ENCODE peak calls at places on chromosomes 6 and 20, in eight cellular contexts. One of them, this sample, is unnamed.

GRCh38 chr6:72616406-72617015 is 5.4 kb upstream of the KCNQ5 start:
- DNase-seq in hepatocyte: peak
- DNase-seq in left ventricle myocardium inferior: no peak
- DNase-seq in WTC11: no peak
- DNase-seq in AG04450: no peak
- DNase-seq in AG10803: peak
- DNase-seq in glutamatergic neuron: no peak
- DNase-seq in left lung: no peak
- DNase-seq in this sample: no peak

GRCh38 chr20:19712737-19713260 is 45.3 kb upstream of the RIN2 start:
- DNase-seq in hepatocyte: no peak
- DNase-seq in left ventricle myocardium inferior: no peak
- DNase-seq in WTC11: no peak
- DNase-seq in AG04450: no peak
- DNase-seq in AG10803: no peak
- DNase-seq in glutamatergic neuron: no peak
- DNase-seq in left lung: no peak
- DNase-seq in this sample: no peak

GRCh38 chr20:16020971-16021370 is 552.3 kb downstream of the KIF16B start:
- DNase-seq in hepatocyte: no peak
- DNase-seq in left ventricle myocardium inferior: no peak
- DNase-seq in WTC11: no peak
- DNase-seq in AG04450: no peak
- DNase-seq in AG10803: peak
- DNase-seq in glutamatergic neuron: no peak
- DNase-seq in left lung: no peak
- DNase-seq in this sample: no peak

GRCh38 chr6:138161434-138162103 is at the start of gene ARFGEF3:
- DNase-seq in hepatocyte: peak
- DNase-seq in left ventricle myocardium inferior: peak
- DNase-seq in WTC11: peak
- DNase-seq in AG04450: no peak
- DNase-seq in AG10803: no peak
- DNase-seq in glutamatergic neuron: peak
- DNase-seq in left lung: peak
- DNase-seq in this sample: peak

GRCh38 chr6:40328376-40328987 is 258.7 kb downstream of the LRFN2 start:
- DNase-seq in hepatocyte: peak
- DNase-seq in left ventricle myocardium inferior: no peak
- DNase-seq in WTC11: peak
- DNase-seq in AG04450: no peak
- DNase-seq in AG10803: no peak
- DNase-seq in glutamatergic neuron: peak
- DNase-seq in left lung: no peak
- DNase-seq in this sample: peak

GRCh38 chr20:44719841-44720240 is 4.7 kb downstream of the CCN5 start:
- DNase-seq in hepatocyte: no peak
- DNase-seq in left ventricle myocardium inferior: no peak
- DNase-seq in WTC11: no peak
- DNase-seq in AG04450: no peak
- DNase-seq in AG10803: no peak
- DNase-seq in glutamatergic neuron: no peak
- DNase-seq in left lung: peak
- DNase-seq in this sample: peak

GRCh38 chr6:52647199-52647598 is 23.7 kb upstream of the TMEM14A start:
- DNase-seq in hepatocyte: no peak
- DNase-seq in left ventricle myocardium inferior: no peak
- DNase-seq in WTC11: no peak
- DNase-seq in AG04450: no peak
- DNase-seq in AG10803: peak
- DNase-seq in glutamatergic neuron: no peak
- DNase-seq in left lung: no peak
- DNase-seq in this sample: no peak

GRCh38 chr6:137044366-137045220 is at the start of gene IL20RA:
- DNase-seq in hepatocyte: peak
- DNase-seq in left ventricle myocardium inferior: peak
- DNase-seq in WTC11: peak
- DNase-seq in AG04450: no peak
- DNase-seq in AG10803: no peak
- DNase-seq in glutamatergic neuron: peak
- DNase-seq in left lung: peak
- DNase-seq in this sample: peak

GRCh38 chr6:81606965-81607381 is 145.5 kb downstream of the TENT5A start:
- DNase-seq in hepatocyte: no peak
- DNase-seq in left ventricle myocardium inferior: no peak
- DNase-seq in WTC11: no peak
- DNase-seq in AG04450: peak
- DNase-seq in AG10803: peak
- DNase-seq in glutamatergic neuron: no peak
- DNase-seq in left lung: no peak
- DNase-seq in this sample: no peak

GRCh38 chr20:25865715-25866656 is 169.3 kb upstream of the ZNF337 start:
- DNase-seq in hepatocyte: peak
- DNase-seq in left ventricle myocardium inferior: peak
- DNase-seq in WTC11: peak
- DNase-seq in AG04450: no peak
- DNase-seq in AG10803: peak
- DNase-seq in glutamatergic neuron: peak
- DNase-seq in left lung: peak
- DNase-seq in this sample: peak

GRCh38 chr6:7156666-7157278 is 49.0 kb downstream of the RREB1 start:
- DNase-seq in hepatocyte: no peak
- DNase-seq in left ventricle myocardium inferior: no peak
- DNase-seq in WTC11: no peak
- DNase-seq in AG04450: no peak
- DNase-seq in AG10803: peak
- DNase-seq in glutamatergic neuron: no peak
- DNase-seq in left lung: no peak
- DNase-seq in this sample: peak

GRCh38 chr6:106056738-106057390 is 29.3 kb upstream of the PRDM1 start:
- DNase-seq in hepatocyte: no peak
- DNase-seq in left ventricle myocardium inferior: no peak
- DNase-seq in WTC11: no peak
- DNase-seq in AG04450: no peak
- DNase-seq in AG10803: no peak
- DNase-seq in glutamatergic neuron: no peak
- DNase-seq in left lung: no peak
- DNase-seq in this sample: no peak

DNA sequence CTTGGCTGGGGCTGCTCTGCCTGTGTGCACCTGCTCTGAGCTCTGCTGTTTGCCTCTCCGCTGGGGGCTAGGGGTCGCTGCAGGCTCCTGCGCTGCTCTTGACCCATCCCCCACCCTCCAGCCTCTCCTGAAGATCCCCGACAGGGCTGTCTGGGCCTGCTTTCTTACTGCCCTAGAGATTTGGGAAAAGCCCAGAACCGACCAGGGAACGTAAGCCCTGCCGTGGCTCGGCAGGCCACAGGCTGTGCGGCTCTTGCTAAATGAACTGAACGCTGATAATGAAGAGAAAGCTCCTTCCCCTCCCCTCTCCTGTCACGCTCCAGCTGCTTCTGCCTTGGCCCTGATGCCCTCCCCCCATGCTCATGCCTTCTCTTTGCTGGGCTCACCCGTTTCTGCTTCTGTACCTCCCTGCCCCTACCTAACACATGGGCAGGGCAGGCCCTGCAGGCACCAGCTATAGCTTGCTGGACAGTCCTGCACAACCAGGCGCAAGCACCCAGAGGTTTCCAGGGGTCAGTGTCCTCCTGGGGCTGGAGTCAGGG is 32.0 kb upstream of the PCMTD2 start:
- DNase-seq in hepatocyte: peak
- DNase-seq in left ventricle myocardium inferior: peak
- DNase-seq in WTC11: peak
- DNase-seq in AG04450: no peak
- DNase-seq in AG10803: peak
- DNase-seq in glutamatergic neuron: peak
- DNase-seq in left lung: no peak
- DNase-seq in this sample: peak
- TF ChIP-seq CTCF in hepatocyte: peak
- TF ChIP-seq CTCF in left ventricle myocardium inferior: peak
- TF ChIP-seq CTCF in WTC11: peak
- TF ChIP-seq CTCF in AG04450: peak
- TF ChIP-seq CTCF in AG10803: peak
- TF ChIP-seq CTCF in glutamatergic neuron: peak
- TF ChIP-seq CTCF in left lung: no peak
- TF ChIP-seq CTCF in this sample: peak

GRCh38 chr6:166926748-166927147 is 29.6 kb downstream of the RNASET2 start:
- DNase-seq in hepatocyte: no peak
- DNase-seq in left ventricle myocardium inferior: no peak
- DNase-seq in WTC11: no peak
- DNase-seq in AG04450: no peak
- DNase-seq in AG10803: no peak
- DNase-seq in glutamatergic neuron: no peak
- DNase-seq in left lung: no peak
- DNase-seq in this sample: no peak

GRCh38 chr6:166927240-166927941 is 29.0 kb downstream of the RNASET2 start:
- DNase-seq in hepatocyte: no peak
- DNase-seq in left ventricle myocardium inferior: no peak
- DNase-seq in WTC11: no peak
- DNase-seq in AG04450: no peak
- DNase-seq in AG10803: no peak
- DNase-seq in glutamatergic neuron: no peak
- DNase-seq in left lung: no peak
- DNase-seq in this sample: no peak

GRCh38 chr6:166924531-166924930 is 31.8 kb downstream of the RNASET2 start:
- DNase-seq in hepatocyte: no peak
- DNase-seq in left ventricle myocardium inferior: no peak
- DNase-seq in WTC11: no peak
- DNase-seq in AG04450: no peak
- DNase-seq in AG10803: no peak
- DNase-seq in glutamatergic neuron: no peak
- DNase-seq in left lung: no peak
- DNase-seq in this sample: no peak

GRCh38 chr6:166925141-166925996 is 31.0 kb downstream of the RNASET2 start:
- DNase-seq in hepatocyte: no peak
- DNase-seq in left ventricle myocardium inferior: no peak
- DNase-seq in WTC11: no peak
- DNase-seq in AG04450: no peak
- DNase-seq in AG10803: no peak
- DNase-seq in glutamatergic neuron: no peak
- DNase-seq in left lung: no peak
- DNase-seq in this sample: no peak

GRCh38 chr6:166922937-166923336 is 33.4 kb downstream of the RNASET2 start:
- DNase-seq in hepatocyte: no peak
- DNase-seq in left ventricle myocardium inferior: no peak
- DNase-seq in WTC11: no peak
- DNase-seq in AG04450: no peak
- DNase-seq in AG10803: no peak
- DNase-seq in glutamatergic neuron: no peak
- DNase-seq in left lung: no peak
- DNase-seq in this sample: no peak
- TF ChIP-seq CTCF in hepatocyte: no peak
- TF ChIP-seq CTCF in left ventricle myocardium inferior: no peak
- TF ChIP-seq CTCF in WTC11: no peak
- TF ChIP-seq CTCF in AG04450: no peak
- TF ChIP-seq CTCF in AG10803: no peak
- TF ChIP-seq CTCF in glutamatergic neuron: no peak
- TF ChIP-seq CTCF in left lung: no peak
- TF ChIP-seq CTCF in this sample: no peak

DNA sequence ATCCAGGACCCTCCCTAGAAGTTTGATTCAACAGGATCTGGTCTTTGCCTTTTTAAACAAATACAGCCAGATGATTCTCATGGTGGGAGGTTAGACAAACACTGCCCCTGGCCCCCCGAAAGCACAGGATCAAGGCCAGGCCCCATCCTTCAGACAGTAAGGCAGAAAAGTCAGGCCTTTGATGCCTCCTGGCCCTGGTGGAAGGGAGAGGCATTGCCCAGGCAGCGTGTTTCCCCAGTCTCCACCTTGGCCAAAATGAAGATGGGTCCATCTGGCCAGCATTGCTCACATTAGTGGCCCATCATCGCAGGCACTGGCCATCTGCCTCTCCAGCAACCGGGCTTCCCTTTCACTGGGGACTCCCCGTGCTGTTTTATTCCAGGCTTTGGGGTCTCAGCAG is 4.3 kb downstream of the SULF2 start:
- DNase-seq in hepatocyte: no peak
- DNase-seq in left ventricle myocardium inferior: no peak
- DNase-seq in WTC11: no peak
- DNase-seq in AG04450: no peak
- DNase-seq in AG10803: no peak
- DNase-seq in glutamatergic neuron: peak
- DNase-seq in left lung: no peak
- DNase-seq in this sample: no peak
- TF ChIP-seq CTCF in hepatocyte: no peak
- TF ChIP-seq CTCF in left ventricle myocardium inferior: no peak
- TF ChIP-seq CTCF in WTC11: no peak
- TF ChIP-seq CTCF in AG04450: no peak
- TF ChIP-seq CTCF in AG10803: no peak
- TF ChIP-seq CTCF in glutamatergic neuron: peak
- TF ChIP-seq CTCF in left lung: no peak
- TF ChIP-seq CTCF in this sample: peak

DNA sequence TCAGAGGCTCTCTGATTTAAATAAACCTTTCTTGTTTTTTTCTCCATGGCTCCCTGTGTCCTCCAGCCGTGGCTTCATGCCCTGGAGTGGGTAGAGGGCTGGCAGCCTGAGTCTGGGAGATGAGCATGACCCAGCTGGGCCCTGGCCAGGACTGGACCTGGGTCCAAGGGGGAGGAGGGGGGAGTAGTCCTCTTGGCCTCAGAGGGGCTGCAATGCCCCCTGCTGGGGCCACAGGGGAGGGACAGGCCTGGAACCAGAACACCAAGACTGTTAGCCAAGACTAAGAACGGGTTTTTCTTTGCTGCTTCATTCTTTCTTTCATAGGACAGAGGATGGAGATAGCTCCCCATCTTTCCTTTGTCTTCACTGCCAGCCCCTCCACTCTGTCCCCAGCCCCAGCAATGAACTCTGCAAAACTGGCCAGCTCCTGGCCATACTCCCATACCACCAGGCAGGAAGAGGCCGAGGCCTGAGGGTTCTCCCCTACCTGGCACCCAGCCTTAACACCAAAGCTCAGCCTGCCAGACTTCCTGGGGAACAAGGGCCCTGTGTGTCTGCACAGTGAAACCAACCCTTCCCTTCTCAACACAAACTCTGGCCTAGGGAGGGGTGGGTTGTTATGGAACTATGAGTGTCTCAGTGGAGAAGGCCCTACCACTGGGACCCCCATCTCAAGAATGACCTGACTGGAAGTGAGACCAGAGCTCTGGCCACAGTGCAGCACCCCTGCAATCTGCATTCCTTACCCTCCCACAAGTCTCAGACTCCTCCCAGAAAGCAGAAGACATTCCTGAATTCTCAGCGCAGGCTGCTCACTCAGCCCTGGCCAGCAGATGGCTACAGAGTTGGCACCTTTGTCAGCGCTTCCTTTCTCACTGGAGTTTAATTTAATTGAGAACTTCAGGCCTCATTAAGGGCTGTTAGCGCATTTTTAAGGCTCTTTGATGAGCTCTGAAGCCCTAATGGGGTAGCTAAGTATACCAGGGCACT is 11.0 kb downstream of the SLC29A1 start:
- DNase-seq in hepatocyte: peak
- DNase-seq in left ventricle myocardium inferior: peak
- DNase-seq in WTC11: peak
- DNase-seq in AG04450: peak
- DNase-seq in AG10803: peak
- DNase-seq in glutamatergic neuron: peak
- DNase-seq in left lung: peak
- DNase-seq in this sample: peak
- TF ChIP-seq CTCF in hepatocyte: peak
- TF ChIP-seq CTCF in left ventricle myocardium inferior: peak
- TF ChIP-seq CTCF in WTC11: peak
- TF ChIP-seq CTCF in AG04450: peak
- TF ChIP-seq CTCF in AG10803: peak
- TF ChIP-seq CTCF in glutamatergic neuron: peak
- TF ChIP-seq CTCF in left lung: peak
- TF ChIP-seq CTCF in this sample: peak